ENCODE peak calls at places on chromosomes 5 and 9, in seven cellular contexts. V is HTR-8/SVneo; Z is NCI-H748 treated with DMSO at 0.1 percent for 48 hours; O is T follicular helper cell; X is WERI-Rb-1; G is ovary; Y is stimulated activated naive CD8-positive, alpha-beta T cell treated with anti-CD3 and anti-CD28 coated beads, Interleukin-15, Interleukin-2, amounts not matched to agents 100 U/mL and 50 U/mL, for 24 hours. F is an unnamed sample.

GRCh38 chr9:94443039-94443722 is 111.7 kb upstream of the PCAT7 start:
- DNase-seq in V (no peak), Z (no peak), O (no peak), X (no peak), G (no peak), Y (no peak), F (no peak)

GRCh38 chr5:34001231-34001935 is 6.5 kb downstream of the AMACR start:
- DNase-seq in V (no peak), Z (peak; percentile 100), O (no peak), X (peak; percentile 20), G (peak; percentile 33), Y (no peak), F (no peak)

GRCh38 chr5:40041452-40041851 is 616.7 kb upstream of the DAB2 start:
- DNase-seq in V (no peak), Z (no peak), O (no peak), X (no peak), G (no peak), Y (no peak), F (no peak)

GRCh38 chr5:14004598-14005394 is 60.3 kb upstream of the DNAH5 start:
- DNase-seq in V (no peak), Z (no peak), O (no peak), X (no peak), G (no peak), Y (no peak), F (no peak)

GRCh38 chr9:120926397-120926928 is at the start of gene TRAF1:
- DNase-seq in V (no peak), Z (no peak), O (no peak), X (no peak), G (no peak), Y (peak; percentile 45), F (no peak)

GRCh38 chr5:136631176-136631575 is 265.8 kb upstream of the TRPC7 start:
- DNase-seq in V (no peak), Z (no peak), O (no peak), X (peak; percentile 80), G (no peak), Y (no peak), F (no peak)

GRCh38 chr9:95055851-95056551 is 261.5 kb downstream of the FANCC start:
- DNase-seq in V (no peak), Z (peak; percentile 27), O (no peak), X (no peak), G (no peak), Y (no peak), F (no peak)

GRCh38 chr5:113757508-113757907 is 244.0 kb downstream of the YTHDC2 start:
- DNase-seq in V (no peak), Z (no peak), O (no peak), X (no peak), G (no peak), Y (no peak), F (no peak)

GRCh38 chr5:134125195-134126015 is 10.9 kb downstream of the TCF7 start:
- DNase-seq in V (no peak), Z (no peak), O (no peak), X (no peak), G (peak; percentile 58), Y (peak; percentile 61), F (no peak)

GRCh38 chr9:22354699-22355384 is 91.8 kb upstream of the DMRTA1 start:
- DNase-seq in V (no peak), Z (no peak), O (no peak), X (no peak), G (no peak), Y (no peak), F (no peak)

GRCh38 chr5:52770287-52770939 is 17.3 kb upstream of the ITGA1 start:
- DNase-seq in V (no peak), Z (no peak), O (no peak), X (no peak), G (no peak), Y (no peak), F (no peak)

GRCh38 chr5:36644727-36645126 is 38.3 kb downstream of the SLC1A3 start:
- DNase-seq in V (peak; percentile 17), Z (no peak), O (no peak), X (no peak), G (no peak), Y (no peak), F (no peak)

F was measured in SK-N-DZ.